ENCODE peak calls at places on chromosomes 12 and 14, in nine cellular contexts. Z is stomach, F is ovary, O is upper lobe of left lung, L is lower leg skin, T is GM12891, D is heart left ventricle, H is GM12892, I is uterus. V is an unnamed sample.

GRCh38 chr14:36520601-36521525 is 831 bp upstream of the NKX2-1 start:
- DNase-seq in Z (peak; percentile 44), F (no peak), O (peak; percentile 49), L (no peak), T (no peak), D (no peak), H (no peak), I (no peak), V (no peak)

GRCh38 chr12:118259079-118259478 is 113.6 kb downstream of the TAOK3 start:
- DNase-seq in Z (no peak), F (no peak), O (no peak), L (no peak), T (no peak), D (no peak), H (no peak), I (no peak), V (no peak)

GRCh38 chr12:45299132-45299692 is 83.3 kb downstream of the ANO6 start:
- DNase-seq in Z (no peak), F (peak; percentile 34), O (no peak), L (no peak), T (no peak), D (no peak), H (no peak), I (no peak), V (no peak)

GRCh38 chr12:14884458-14884878 is 1.2 kb downstream of the MGP start:
- DNase-seq in Z (peak; percentile 84), F (peak; percentile 90), O (peak; percentile 85), L (peak; percentile 96), T (no peak), D (peak; percentile 89), H (peak; percentile 5), I (peak; percentile 89), V (no peak)

GRCh38 chr14:94524093-94524492 is 14.8 kb upstream of the SERPINA12 start:
- DNase-seq in Z (no peak), F (no peak), O (no peak), L (no peak), T (no peak), D (no peak), H (no peak), I (no peak), V (no peak)

GRCh38 chr12:96083020-96083489 is 47.7 kb upstream of the LTA4H start:
- DNase-seq in Z (no peak), F (no peak), O (no peak), L (no peak), T (no peak), D (no peak), H (no peak), I (no peak), V (no peak)

GRCh38 chr12:55997535-55997859 is 421 bp downstream of the SUOX start:
- DNase-seq in Z (no peak), F (no peak), O (no peak), L (no peak), T (no peak), D (no peak), H (no peak), I (no peak), V (no peak)

GRCh38 chr14:70000601-70001000 is 121.4 kb downstream of the SMOC1 start:
- DNase-seq in Z (no peak), F (no peak), O (no peak), L (peak; percentile 68), T (no peak), D (no peak), H (no peak), I (no peak), V (no peak)

GRCh38 chr14:69259531-69260245 is at the start of gene GALNT16:
- DNase-seq in Z (peak; percentile 38), F (no peak), O (no peak), L (no peak), T (peak; percentile 44), D (peak; percentile 62), H (peak; percentile 36), I (no peak), V (peak; percentile 61)

GRCh38 chr12:4441355-4442330 is 4.0 kb downstream of the FGF6 start:
- DNase-seq in Z (no peak), F (no peak), O (no peak), L (peak; percentile 49), T (no peak), D (no peak), H (no peak), I (no peak), V (no peak)

GRCh38 chr12:126770188-126770587 is 1496.8 kb upstream of the TMEM132C start:
- DNase-seq in Z (no peak), F (no peak), O (no peak), L (no peak), T (no peak), D (no peak), H (no peak), I (no peak), V (no peak)

GRCh38 chr12:126773012-126773411 is 1494.0 kb upstream of the TMEM132C start:
- DNase-seq in Z (no peak), F (no peak), O (no peak), L (no peak), T (no peak), D (no peak), H (no peak), I (no peak), V (no peak)

GRCh38 chr12:126773491-126773890 is 1493.5 kb upstream of the TMEM132C start:
- DNase-seq in Z (no peak), F (no peak), O (no peak), L (no peak), T (no peak), D (no peak), H (no peak), I (no peak), V (no peak)

GRCh38 chr12:126776047-126776446 is 1490.9 kb upstream of the TMEM132C start:
- DNase-seq in Z (no peak), F (no peak), O (no peak), L (no peak), T (no peak), D (no peak), H (no peak), I (no peak), V (no peak)

DNA sequence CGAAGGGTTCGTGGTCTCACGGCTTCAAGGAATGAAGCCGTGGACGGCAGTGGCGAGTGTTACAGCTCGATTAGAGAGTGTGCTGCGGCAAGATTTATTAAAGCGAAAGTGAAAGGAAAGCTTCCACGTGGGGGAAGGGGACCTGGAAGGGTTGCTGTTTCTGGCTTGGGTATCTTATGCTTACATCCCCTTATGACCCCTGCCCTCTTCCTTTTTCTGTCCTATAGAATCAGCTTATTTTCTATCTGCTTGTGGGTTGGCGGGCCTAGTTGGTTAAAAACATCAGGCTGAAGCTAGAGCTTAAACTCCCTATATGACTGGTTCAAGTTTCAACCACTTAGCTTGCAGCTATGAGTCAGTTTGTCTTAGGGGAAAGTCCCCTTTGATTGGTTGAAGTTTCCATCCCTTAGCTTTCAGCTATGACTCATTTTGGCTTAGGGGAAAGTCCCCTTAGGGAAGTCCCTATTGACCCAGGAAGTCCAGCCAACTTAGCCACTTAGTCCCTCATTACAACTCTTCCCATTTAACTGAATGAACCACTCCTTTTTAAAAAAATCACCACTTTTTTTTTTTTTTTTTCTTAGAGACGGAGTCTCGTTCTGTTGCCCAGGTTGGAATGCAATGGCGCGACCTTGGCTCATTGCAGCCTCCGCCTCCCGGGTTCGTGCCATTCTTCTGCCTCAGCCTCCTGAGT is 1494.7 kb upstream of the TMEM132C start:
- DNase-seq in Z (no peak), F (no peak), O (no peak), L (no peak), T (no peak), D (no peak), H (no peak), I (no peak), V (peak; percentile 25)
- TF ChIP-seq POLR2A in Z (no peak), F (no peak), O (peak; percentile 17), L (no peak), T (no peak), D (no peak), H (no peak), I (no peak), V (no peak)

DNA sequence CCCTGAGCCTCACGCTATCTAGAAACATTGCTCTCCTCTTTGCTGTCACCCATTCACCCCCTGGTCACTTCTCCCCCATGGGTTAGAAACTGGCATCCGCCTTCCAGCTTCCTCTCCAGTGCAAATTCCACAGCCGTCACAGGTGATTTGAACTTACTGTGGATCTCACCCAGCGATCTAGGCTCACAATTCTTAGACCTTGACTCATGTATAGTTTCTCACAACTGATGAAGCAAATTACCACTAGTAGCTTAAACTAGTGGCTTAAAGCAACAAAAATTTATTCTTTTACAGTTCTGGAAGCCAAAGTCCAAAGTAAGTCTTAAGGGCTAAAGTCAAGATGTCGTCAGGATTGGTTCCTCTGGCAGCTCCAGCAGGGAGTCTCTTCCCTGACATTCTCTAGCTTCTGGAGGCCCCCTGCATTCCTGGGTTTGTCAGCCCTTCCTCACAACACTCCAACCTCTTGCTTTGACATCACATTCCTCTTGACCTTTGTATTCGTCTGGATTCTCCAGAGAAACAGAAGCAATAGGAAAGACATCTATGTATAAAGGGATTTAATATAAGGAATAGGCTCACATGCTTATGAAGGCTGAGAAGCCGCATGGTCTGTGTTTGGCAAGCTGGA is 117.5 kb downstream of the KTN1 start:
- DNase-seq in Z (no peak), F (no peak), O (no peak), L (no peak), T (no peak), D (no peak), H (no peak), I (no peak), V (no peak)
- TF ChIP-seq POLR2A in Z (no peak), F (no peak), O (no peak), L (no peak), T (no peak), D (no peak), H (no peak), I (no peak), V (no peak)

DNA sequence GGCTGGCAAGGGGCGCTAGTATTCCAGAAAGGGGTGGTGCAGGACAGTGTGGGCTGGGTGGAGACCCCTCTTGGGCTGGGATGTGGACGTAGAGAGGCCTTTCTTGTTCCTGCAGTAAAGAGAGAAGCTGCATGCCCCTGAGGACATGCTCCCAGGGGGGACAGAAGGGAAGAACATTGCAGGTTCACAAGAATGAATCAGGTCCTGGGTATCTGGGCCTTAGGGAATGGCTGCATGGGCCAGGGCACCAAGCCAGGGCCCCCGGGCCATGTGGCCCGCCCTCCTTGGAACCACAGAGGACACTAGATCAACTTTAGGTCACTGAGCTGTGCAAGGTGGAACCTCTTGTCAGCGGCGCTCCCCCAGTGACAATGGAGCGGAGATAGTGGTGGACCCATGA is 51.8 kb downstream of the ZNF664 start:
- DNase-seq in Z (no peak), F (no peak), O (no peak), L (no peak), T (no peak), D (no peak), H (no peak), I (no peak), V (no peak)
- TF ChIP-seq POLR2A in Z (no peak), F (no peak), O (no peak), L (no peak), T (no peak), D (no peak), H (no peak), I (no peak), V (no peak)

DNA sequence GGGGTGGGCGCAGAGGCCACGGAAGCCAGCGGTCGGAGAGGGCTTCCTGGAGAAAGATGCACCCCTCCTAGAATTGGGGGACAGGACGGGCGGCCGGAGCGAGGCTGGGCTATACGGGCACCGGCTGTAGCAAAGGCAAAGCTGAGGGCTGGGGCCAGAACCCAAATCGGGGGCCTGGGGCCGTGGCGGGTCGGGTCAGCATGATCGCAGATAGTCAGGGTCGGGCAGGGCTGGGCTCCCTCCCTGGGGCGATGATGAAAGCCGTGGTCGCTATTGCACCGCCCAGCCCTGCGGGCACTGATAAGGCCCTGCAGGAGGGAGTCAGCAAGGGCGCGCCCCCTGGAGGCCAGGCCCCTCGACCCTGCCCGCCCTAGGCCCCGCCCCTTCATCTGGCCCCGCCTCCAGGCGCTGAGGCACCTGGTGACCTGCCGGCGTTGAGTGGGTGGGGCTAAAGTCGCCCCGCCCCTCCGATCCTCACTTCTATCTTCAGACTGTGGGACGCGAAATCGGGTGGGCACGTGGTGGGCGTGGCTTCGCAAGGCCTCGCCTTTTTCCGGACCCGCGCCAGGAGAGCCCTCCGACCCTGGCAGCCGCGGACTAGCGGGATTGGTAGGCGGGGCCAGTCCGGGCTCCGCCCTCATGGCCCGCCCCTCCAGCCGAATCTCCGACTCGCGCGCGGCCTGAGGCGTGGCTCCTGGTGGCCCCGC is 421 bp upstream of the SH2B3 start:
- DNase-seq in Z (peak; percentile 97), F (peak; percentile 96), O (peak; percentile 99), L (peak; percentile 99), T (peak; percentile 95), D (peak; percentile 96), H (peak; percentile 95), I (peak; percentile 94), V (peak; percentile 92)
- TF ChIP-seq POLR2A in Z (no peak), F (peak; percentile 15), O (no peak), L (no peak), T (peak; percentile 67), D (peak; percentile 37), H (peak; percentile 59), I (no peak), V (no peak)

V was measured in H54.